ENCODE peak calls at places on chromosomes 6 and 20, in eight cellular contexts. S is AG09309; N is T1000; F is NCI-H1105 treated with DMSO at 0.1 percent for 48 hours; D is amygdala; W is activated naive CD4-positive, alpha-beta T cell treated with anti-CD3 and anti-CD28 coated beads, Interleukin-2, amount 50 U/mL, for 16 hours; G is NCI-H2081; K is NCI-H2029. J is an unnamed sample.

GRCh38 chr20:43977252-43977651 is 62.6 kb downstream of the TOX2 start:
- DNase-seq in K (no peak), G (no peak), S (no peak), F (no peak), N (no peak), W (no peak), D (no peak), J (no peak)

GRCh38 chr6:72416744-72417143 is 205.1 kb upstream of the KCNQ5 start:
- DNase-seq in W (no peak), G (no peak), F (no peak), K (no peak), S (no peak), N (no peak), D (no peak), J (no peak)

GRCh38 chr20:31494131-31494530 is 19.0 kb downstream of the REM1 start:
- DNase-seq in D (no peak), N (no peak), G (peak), W (no peak), F (no peak), K (no peak), S (no peak), J (no peak)

GRCh38 chr20:51531141-51531710 is 11.3 kb downstream of the NFATC2 start:
- DNase-seq in N (peak), G (peak), S (no peak), D (no peak), W (peak), F (no peak), K (no peak), J (no peak)

GRCh38 chr6:117615981-117616961 is 14.0 kb upstream of the GOPC start:
- DNase-seq in W (peak), K (no peak), N (no peak), D (no peak), F (no peak), S (peak), G (no peak), J (no peak)

GRCh38 chr6:158638393-158638792 is 6.2 kb downstream of the DYNLT1 start:
- DNase-seq in F (no peak), N (no peak), W (no peak), G (no peak), D (no peak), K (no peak), S (no peak), J (no peak)

GRCh38 chr20:371755-372542 is 8.6 kb upstream of the TRIB3 start:
- DNase-seq in K (peak), W (no peak), F (no peak), S (peak), G (no peak), D (no peak), N (no peak), J (peak)

GRCh38 chr6:106334646-106335448 is 9.3 kb upstream of the ATG5 start:
- DNase-seq in D (no peak), N (peak), G (peak), K (peak), F (peak), W (peak), S (peak), J (peak)

GRCh38 chr6:55153284-55153683 is 21.0 kb upstream of the HCRTR2 start:
- DNase-seq in D (no peak), K (no peak), S (no peak), W (no peak), F (no peak), N (no peak), G (no peak), J (no peak)

GRCh38 chr20:48157970-48158369 is 372.7 kb upstream of the SULF2 start:
- DNase-seq in D (no peak), K (no peak), N (no peak), W (no peak), G (no peak), F (no peak), S (no peak), J (peak)

GRCh38 chr20:24764825-24765224 is 184.2 kb upstream of the CST7 start:
- DNase-seq in S (no peak), W (no peak), F (no peak), G (no peak), N (no peak), D (no peak), K (no peak), J (no peak)

GRCh38 chr20:41179961-41180360 is 42.6 kb downstream of the PLCG1 start:
- DNase-seq in W (no peak), D (no peak), G (no peak), N (no peak), K (no peak), F (no peak), S (no peak), J (no peak)

GRCh38 chr20:6269163-6269873 is 146.5 kb upstream of the FERMT1 start:
- DNase-seq in D (no peak), K (peak), G (no peak), N (no peak), F (no peak), S (no peak), W (no peak), J (no peak)

GRCh38 chr6:34146801-34147592 is 1.1 kb upstream of the GRM4 start:
- DNase-seq in W (no peak), K (peak), S (no peak), G (no peak), D (no peak), N (no peak), F (no peak), J (no peak)

GRCh38 chr20:641516-641913 is 11.5 kb downstream of the SRXN1 start:
- DNase-seq in S (no peak), G (no peak), K (no peak), W (no peak), F (no peak), N (no peak), D (no peak), J (no peak)

GRCh38 chr20:15653396-15654207 is 919.6 kb downstream of the KIF16B start:
- DNase-seq in W (no peak), K (no peak), N (no peak), F (no peak), S (peak), G (no peak), D (no peak), J (no peak)

GRCh38 chr6:6661684-6662083 is 73.2 kb downstream of the LY86 start:
- DNase-seq in N (no peak), D (peak), G (peak), F (peak), K (peak), S (no peak), W (no peak), J (no peak)

GRCh38 chr6:148999921-149000589 is 253.2 kb downstream of the UST start:
- DNase-seq in D (no peak), K (no peak), W (no peak), N (peak), G (no peak), F (no peak), S (no peak), J (no peak)

GRCh38 chr6:150599199-150600002 is at the start of gene PLEKHG1:
- DNase-seq in N (peak), W (peak), K (no peak), G (peak), S (no peak), D (no peak), F (peak), J (peak)

GRCh38 chr6:138844203-138844602 is 48.3 kb downstream of the ECT2L start:
- DNase-seq in N (no peak), S (peak), F (peak), D (no peak), K (no peak), G (peak), W (no peak), J (no peak)

GRCh38 chr6:2157441-2158127 is 87.8 kb downstream of the GMDS start:
- DNase-seq in K (no peak), W (no peak), D (no peak), N (no peak), F (no peak), G (no peak), S (peak), J (no peak)

GRCh38 chr6:31558631-31559500 is 11.5 kb downstream of the NFKBIL1 start:
- DNase-seq in S (no peak), W (peak), D (no peak), K (no peak), G (no peak), N (no peak), F (no peak), J (no peak)

GRCh38 chr6:17450825-17451224 is 57.4 kb downstream of the CAP2 start:
- DNase-seq in K (no peak), N (no peak), W (no peak), F (peak), D (no peak), G (peak), S (no peak), J (no peak)

GRCh38 chr6:148869589-148869988 is 122.8 kb downstream of the UST start:
- DNase-seq in S (peak), W (no peak), K (no peak), D (no peak), F (no peak), N (peak), G (no peak), J (no peak)

GRCh38 chr6:37155394-37156312 is 14.3 kb upstream of the PIM1 start:
- DNase-seq in S (no peak), D (no peak), G (no peak), K (no peak), N (no peak), F (no peak), W (peak), J (no peak)

GRCh38 chr6:106084106-106084963 is 1.8 kb upstream of the PRDM1 start:
- DNase-seq in S (peak), G (peak), W (no peak), D (no peak), N (peak), F (peak), K (peak), J (no peak)

GRCh38 chr6:25541228-25541627 is 110.8 kb upstream of the SCGN start:
- DNase-seq in N (no peak), W (no peak), K (no peak), F (no peak), D (no peak), G (no peak), S (no peak), J (no peak)

GRCh38 chr6:45830441-45831139 is 185.1 kb downstream of the CLIC5 start:
- DNase-seq in S (no peak), D (no peak), F (no peak), G (no peak), N (no peak), K (no peak), W (no peak), J (no peak)

J was measured in prostate gland.